ENCODE peak calls at places on chromosomes 16 and 17, in five cellular contexts. Z, V, R, O and T are unnamed samples.

GRCh38 chr16:89025636-89026035 is 48.6 kb upstream of the CBFA2T3 start:
- DNase-seq in R (no peak), O (no peak), V (no peak), Z (no peak), T (no peak)

GRCh38 chr16:3879258-3879886 is 1.1 kb downstream of the CREBBP start:
- DNase-seq in Z (peak; percentile 14), V (peak; percentile 40), O (peak; percentile 83), R (no peak), T (no peak)

GRCh38 chr17:77884019-77884418 is 74.5 kb upstream of the TNRC6C start:
- DNase-seq in Z (no peak), V (peak; percentile 34), O (no peak), R (no peak), T (peak; percentile 16)

GRCh38 chr17:41959336-41960095 is 7.1 kb upstream of the CNP start:
- DNase-seq in Z (no peak), V (peak; percentile 64), O (peak; percentile 72), R (no peak), T (peak; percentile 54)

GRCh38 chr17:27280527-27280926 is 13.4 kb upstream of the WSB1 start:
- DNase-seq in R (no peak), V (no peak), Z (no peak), O (no peak), T (no peak)

GRCh38 chr17:28507567-28508195 is 1.5 kb downstream of the FOXN1 start:
- DNase-seq in V (no peak), R (no peak), Z (peak; percentile 74), O (no peak), T (no peak)

GRCh38 chr17:81917565-81918332 is at the start of gene SIRT7:
- DNase-seq in R (peak; percentile 96), O (peak; percentile 94), Z (peak; percentile 64), V (peak; percentile 76), T (peak; percentile 27)

GRCh38 chr17:36001109-36001735 is at the start of gene CCL15:
- DNase-seq in V (no peak), R (no peak), Z (no peak), O (no peak), T (no peak)

GRCh38 chr17:49645654-49646053 is 32.2 kb downstream of the SPOP start:
- DNase-seq in O (no peak), R (no peak), V (no peak), Z (no peak), T (no peak)

GRCh38 chr16:85936761-85937343 is 37.9 kb downstream of the IRF8 start:
- DNase-seq in O (no peak), Z (no peak), R (no peak), V (no peak), T (no peak)

GRCh38 chr17:74922694-74923537 is at the start of gene USH1G:
- DNase-seq in R (no peak), O (peak; percentile 40), Z (no peak), V (peak; percentile 35), T (no peak)

GRCh38 chr16:2775765-2776499 is 1.1 kb downstream of the ELOB start:
- DNase-seq in R (no peak), V (no peak), O (no peak), Z (no peak), T (no peak)

GRCh38 chr16:46885960-46886763 is 2.0 kb downstream of the GPT2 start:
- DNase-seq in Z (peak; percentile 79), R (no peak), V (peak; percentile 78), O (no peak), T (no peak)

GRCh38 chr17:61353211-61353610 is 46.4 kb upstream of the TBX2 start:
- DNase-seq in Z (no peak), V (no peak), O (no peak), R (no peak), T (no peak)

GRCh38 chr16:3579776-3580175 is 2.6 kb upstream of the NLRC3 start:
- DNase-seq in O (no peak), Z (no peak), R (no peak), V (no peak), T (no peak)

GRCh38 chr17:301681-302299 is 50.8 kb downstream of the RPH3AL start:
- DNase-seq in Z (no peak), R (no peak), V (peak; percentile 23), O (peak; percentile 79), T (no peak)

GRCh38 chr16:77059441-77059840 is 131.5 kb upstream of the MON1B start:
- DNase-seq in V (peak; percentile 67), Z (no peak), O (no peak), R (no peak), T (no peak)

GRCh38 chr17:43645765-43646481 is 15.8 kb downstream of the MEOX1 start:
- DNase-seq in Z (no peak), R (no peak), O (peak; percentile 89), V (peak; percentile 44), T (no peak)

GRCh38 chr17:13353590-13353989 is 248.1 kb downstream of the HS3ST3A1 start:
- DNase-seq in R (no peak), O (no peak), Z (no peak), V (no peak), T (peak; percentile 43)

GRCh38 chr17:33964344-33964979 is 290.6 kb upstream of the CCL2 start:
- DNase-seq in R (no peak), O (no peak), V (peak; percentile 23), Z (no peak), T (no peak)

GRCh38 chr17:9402590-9403199 is 172.9 kb downstream of the STX8 start:
- DNase-seq in Z (no peak), O (no peak), R (no peak), V (peak; percentile 30), T (peak; percentile 23)

GRCh38 chr16:575354-576196 is 5.8 kb downstream of the PIGQ start:
- DNase-seq in Z (no peak), V (no peak), O (no peak), R (no peak), T (no peak)

GRCh38 chr16:55624696-55625095 is 31.1 kb upstream of the SLC6A2 start:
- DNase-seq in O (no peak), R (no peak), Z (no peak), V (no peak), T (no peak)

DNA sequence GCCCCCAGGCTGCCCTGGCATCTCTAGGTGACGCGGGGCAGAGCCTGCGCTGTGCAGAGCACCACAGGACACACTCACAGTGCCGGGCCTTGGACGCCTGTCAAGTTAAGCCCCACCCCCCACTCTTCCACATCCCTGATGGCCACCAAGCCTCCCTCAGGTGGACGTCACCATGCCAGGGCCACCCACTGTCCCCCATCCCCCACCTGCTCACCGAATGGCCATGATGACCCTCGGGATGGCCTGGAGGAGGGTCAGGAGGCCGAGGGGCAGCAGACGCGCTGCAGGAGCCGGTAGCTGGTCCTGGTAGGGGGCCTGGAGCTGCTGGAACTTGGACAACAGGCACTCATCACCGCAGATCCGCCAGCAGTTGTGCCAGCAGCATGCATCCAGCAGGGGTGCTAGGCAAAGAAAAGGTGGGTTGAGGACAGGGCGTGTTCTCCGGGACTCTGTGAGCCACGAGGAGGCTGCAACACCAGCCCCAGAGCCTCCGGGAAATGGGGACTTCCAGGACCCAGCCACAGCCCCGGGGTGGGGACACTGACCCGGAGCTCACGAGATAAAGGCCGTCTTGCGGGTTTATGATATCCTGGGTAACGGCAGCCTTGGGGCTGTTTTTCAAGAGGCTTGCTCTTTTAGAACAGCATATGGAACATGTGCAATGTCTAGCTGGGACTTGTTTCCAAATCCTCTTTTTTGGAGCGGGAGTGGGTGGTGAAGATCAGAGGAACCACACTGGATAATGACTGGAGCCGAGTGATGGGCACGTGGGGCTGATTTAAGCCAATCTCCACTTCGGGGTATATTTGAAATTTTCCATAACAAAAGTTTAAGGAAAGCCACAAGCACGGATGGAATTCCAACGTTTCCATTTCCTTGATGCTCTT is 11.4 kb downstream of the C16orf95 start:
- DNase-seq in V (no peak), Z (no peak), R (no peak), O (peak; percentile 62), T (peak; percentile 66)
- TF ChIP-seq CTCF in V (no peak), Z (no peak), R (no peak), O (no peak), T (peak; percentile 66)

DNA sequence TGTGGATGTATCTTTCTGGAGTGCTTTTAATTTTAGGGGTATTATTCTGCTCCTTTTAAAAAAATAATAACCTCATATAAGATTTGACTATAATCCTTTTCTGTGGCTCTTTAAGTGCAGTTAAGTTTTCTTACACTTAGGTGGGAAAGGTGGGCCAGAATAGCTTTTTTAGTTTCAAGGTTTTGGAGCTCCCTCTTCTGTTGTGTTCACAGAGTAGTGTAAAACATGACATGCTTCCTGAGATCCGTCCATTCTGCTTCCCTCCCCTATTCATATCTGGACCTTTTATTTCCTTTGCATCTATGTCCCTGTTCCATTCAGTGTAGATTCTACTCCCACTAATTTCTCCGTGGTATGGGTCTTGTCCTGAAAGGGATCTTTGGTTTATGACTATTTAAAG is 12.8 kb downstream of the LRRC36 start:
- DNase-seq in O (no peak), V (no peak), R (peak; percentile 8), Z (no peak), T (peak; percentile 9)
- TF ChIP-seq CTCF in O (no peak), V (no peak), R (no peak), Z (no peak), T (peak; percentile 57)

DNA sequence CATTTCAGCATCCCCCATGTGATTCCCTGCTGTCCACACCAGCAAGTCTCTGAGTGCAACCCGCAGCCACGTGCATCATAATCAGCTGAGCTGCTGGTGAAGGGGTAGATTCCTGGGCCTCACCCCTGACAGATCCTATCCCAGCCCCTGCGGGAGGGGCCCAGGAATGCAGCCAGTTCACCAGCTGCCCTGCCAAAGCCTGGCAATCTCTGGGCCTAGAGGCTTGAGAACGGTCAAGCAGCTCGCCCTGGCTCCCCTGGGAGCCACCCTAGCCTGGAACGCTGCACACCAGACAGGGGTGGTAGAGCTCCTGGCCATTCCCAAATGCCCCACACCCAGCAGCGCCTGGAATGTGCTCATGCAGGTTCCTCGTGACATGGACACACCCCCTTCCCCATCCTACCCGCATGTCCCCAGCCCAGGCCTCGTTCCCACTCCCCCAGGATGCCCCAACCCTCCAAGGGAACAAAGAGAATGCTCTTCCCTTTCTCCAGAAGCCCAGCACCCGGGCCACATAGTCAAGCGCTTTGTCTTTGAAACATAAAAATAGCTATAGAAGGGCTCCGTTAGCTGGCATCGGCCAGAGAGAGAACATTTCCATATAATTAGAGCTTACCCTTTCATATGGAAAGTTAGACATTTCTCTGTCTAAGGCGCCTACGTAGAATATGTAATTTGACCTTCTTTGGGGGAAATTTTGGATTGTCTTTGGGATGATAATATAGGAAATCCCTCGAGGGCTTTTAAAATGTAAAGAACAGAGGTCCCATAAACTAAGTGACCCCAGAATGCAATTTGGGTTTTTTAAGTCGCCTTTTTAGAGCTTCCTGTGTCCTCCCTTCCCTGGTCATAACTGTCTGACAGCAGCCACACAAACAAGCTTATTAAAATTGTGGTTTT is 3.4 kb downstream of the CEP295NL start:
- DNase-seq in O (no peak), R (no peak), V (peak; percentile 31), Z (no peak), T (no peak)
- TF ChIP-seq CTCF in O (no peak), R (no peak), V (no peak), Z (no peak), T (no peak)

DNA sequence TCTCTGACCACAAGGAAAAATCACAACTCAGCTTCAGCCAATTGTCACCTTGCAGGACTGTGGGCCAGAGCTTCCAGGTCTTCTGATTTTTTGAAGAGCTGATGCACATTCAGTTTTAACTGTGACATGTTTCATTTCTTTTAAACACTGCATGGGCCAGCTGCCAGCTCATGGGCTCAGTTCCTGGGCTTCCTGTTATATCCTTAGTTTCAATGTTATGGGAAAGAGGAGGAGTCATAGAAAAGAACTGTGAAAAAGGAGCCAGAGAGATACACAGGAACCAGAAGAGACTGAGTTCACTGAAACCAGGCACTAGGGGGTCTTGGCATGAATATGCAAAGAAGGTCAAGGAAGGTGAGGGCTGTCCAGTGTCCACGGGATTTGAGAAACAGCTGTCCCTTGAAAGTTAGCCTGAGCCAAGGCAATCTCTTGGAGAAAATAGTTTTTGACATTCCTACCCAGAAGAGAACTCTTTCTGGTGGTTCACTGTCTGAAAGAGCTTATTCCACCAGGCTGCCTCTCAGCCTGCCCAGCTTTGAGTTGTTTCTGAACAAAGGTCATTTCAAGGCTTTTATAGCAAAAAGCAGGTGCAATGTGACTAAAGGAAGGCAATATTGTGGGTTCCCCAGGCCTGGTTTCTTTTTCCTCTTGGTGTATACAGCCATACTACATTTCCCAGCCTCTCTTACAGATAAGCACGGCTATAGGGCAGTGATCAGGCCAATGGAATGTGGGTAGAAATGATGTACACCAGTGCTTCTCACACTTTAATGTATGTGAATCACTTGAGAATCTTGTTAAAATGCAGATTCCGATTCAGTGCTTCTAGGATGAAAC is 10.5 kb downstream of the PDILT start:
- DNase-seq in R (no peak), O (no peak), V (peak; percentile 41), Z (peak; percentile 75), T (no peak)
- TF ChIP-seq CTCF in R (no peak), O (no peak), V (no peak), Z (no peak), T (no peak)